ENCODE peak calls at places on chromosomes 7 and 10, in five cellular contexts. One of them, this sample, is unnamed.

GRCh38 chr7:107526672-107527071 is 37.0 kb downstream of the COG5 start:
- DNase-seq in neural progenitor cell: no peak
- DNase-seq in HCT116: no peak
- DNase-seq in A549: no peak
- DNase-seq in fibroblast of lung: no peak
- DNase-seq in this sample: no peak

GRCh38 chr7:150332852-150333635 is 8.4 kb downstream of the RARRES2 start:
- DNase-seq in neural progenitor cell: no peak
- DNase-seq in HCT116: no peak
- DNase-seq in A549: no peak
- DNase-seq in fibroblast of lung: no peak
- DNase-seq in this sample: no peak

GRCh38 chr10:130463104-130463875 is 327.1 kb downstream of the GLRX3 start:
- DNase-seq in neural progenitor cell: no peak
- DNase-seq in HCT116: no peak
- DNase-seq in A549: no peak
- DNase-seq in fibroblast of lung: no peak
- DNase-seq in this sample: no peak

GRCh38 chr7:122970740-122971725 is 24.5 kb downstream of the TAS2R16 start:
- DNase-seq in neural progenitor cell: no peak
- DNase-seq in HCT116: no peak
- DNase-seq in A549: no peak
- DNase-seq in fibroblast of lung: no peak
- DNase-seq in this sample: no peak

GRCh38 chr7:12943781-12944180 is 256.3 kb downstream of the ARL4A start:
- DNase-seq in neural progenitor cell: no peak
- DNase-seq in HCT116: no peak
- DNase-seq in A549: no peak
- DNase-seq in fibroblast of lung: no peak
- DNase-seq in this sample: no peak

GRCh38 chr7:1925973-1926907 is 256.2 kb downstream of the ELFN1 start:
- DNase-seq in neural progenitor cell: no peak
- DNase-seq in HCT116: no peak
- DNase-seq in A549: no peak
- DNase-seq in fibroblast of lung: no peak
- DNase-seq in this sample: no peak

GRCh38 chr10:33001908-33002492 is 44.0 kb upstream of the ITGB1 start:
- DNase-seq in neural progenitor cell: no peak
- DNase-seq in HCT116: no peak
- DNase-seq in A549: no peak
- DNase-seq in fibroblast of lung: no peak
- DNase-seq in this sample: no peak

GRCh38 chr10:72904806-72905205 is 11.3 kb downstream of the OIT3 start:
- DNase-seq in neural progenitor cell: no peak
- DNase-seq in HCT116: no peak
- DNase-seq in A549: no peak
- DNase-seq in fibroblast of lung: no peak
- DNase-seq in this sample: no peak

GRCh38 chr10:93445097-93445960 is 36.8 kb downstream of the MYOF start:
- DNase-seq in neural progenitor cell: peak; percentile 97
- DNase-seq in HCT116: peak; percentile 84
- DNase-seq in A549: peak; percentile 96
- DNase-seq in fibroblast of lung: peak; percentile 99
- DNase-seq in this sample: peak; percentile 98

GRCh38 chr10:87635498-87636312 is 24.0 kb upstream of the PAPSS2 start:
- DNase-seq in neural progenitor cell: no peak
- DNase-seq in HCT116: peak; percentile 61
- DNase-seq in A549: no peak
- DNase-seq in fibroblast of lung: peak; percentile 85
- DNase-seq in this sample: peak; percentile 48

GRCh38 chr10:118585794-118586193 is 9.7 kb downstream of the PRLHR start:
- DNase-seq in neural progenitor cell: no peak
- DNase-seq in HCT116: no peak
- DNase-seq in A549: no peak
- DNase-seq in fibroblast of lung: peak; percentile 27
- DNase-seq in this sample: no peak

GRCh38 chr7:135189221-135189662 is 18.7 kb upstream of the CYREN start:
- DNase-seq in neural progenitor cell: no peak
- DNase-seq in HCT116: no peak
- DNase-seq in A549: no peak
- DNase-seq in fibroblast of lung: no peak
- DNase-seq in this sample: no peak

GRCh38 chr10:6678211-6678803 is 98.2 kb upstream of the PRKCQ start:
- DNase-seq in neural progenitor cell: peak; percentile 68
- DNase-seq in HCT116: peak; percentile 47
- DNase-seq in A549: peak; percentile 44
- DNase-seq in fibroblast of lung: peak; percentile 23
- DNase-seq in this sample: peak; percentile 58

GRCh38 chr7:104341545-104341944 is 13.1 kb downstream of the LHFPL3 start:
- DNase-seq in neural progenitor cell: peak; percentile 50
- DNase-seq in HCT116: no peak
- DNase-seq in A549: no peak
- DNase-seq in fibroblast of lung: no peak
- DNase-seq in this sample: peak; percentile 29

DNA sequence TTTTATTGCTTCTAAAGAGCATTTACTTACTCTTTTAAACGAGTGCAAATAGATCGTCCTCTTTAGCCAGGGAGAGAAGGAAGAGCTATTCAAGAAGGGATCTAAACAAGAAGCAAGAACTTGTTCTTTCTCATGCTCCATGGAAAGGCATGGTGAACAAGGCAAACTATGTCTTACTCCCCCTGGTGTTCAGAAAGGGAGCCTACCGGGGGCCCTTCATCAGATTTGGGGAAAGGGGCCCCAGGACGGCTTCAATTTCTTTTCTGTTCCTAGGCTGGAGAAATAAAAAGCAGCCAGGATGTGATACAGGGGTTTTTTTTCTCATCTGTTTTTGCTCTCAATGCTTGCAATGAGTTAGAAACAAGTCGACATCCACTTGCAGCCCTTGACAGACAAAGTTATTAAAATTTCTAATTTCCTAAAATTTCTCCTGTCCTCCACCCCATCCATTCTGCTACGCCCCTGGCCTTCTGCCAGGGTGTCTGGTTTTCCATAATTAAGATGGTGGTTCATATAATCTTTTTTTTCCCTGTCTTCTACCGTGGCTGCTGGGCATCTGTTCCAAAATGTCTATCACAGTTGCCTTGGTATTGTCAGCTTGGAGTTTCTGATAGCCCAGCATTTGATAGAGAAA is 214.4 kb downstream of the CREB5 start:
- DNase-seq in neural progenitor cell: peak; percentile 60
- DNase-seq in HCT116: peak; percentile 40
- DNase-seq in A549: peak; percentile 28
- DNase-seq in fibroblast of lung: peak; percentile 45
- DNase-seq in this sample: no peak
- TF ChIP-seq CTCF in neural progenitor cell: peak; percentile 76
- TF ChIP-seq CTCF in HCT116: peak; percentile 79
- TF ChIP-seq CTCF in A549: peak; percentile 51
- TF ChIP-seq CTCF in fibroblast of lung: peak; percentile 65
- TF ChIP-seq CTCF in this sample: peak; percentile 57

DNA sequence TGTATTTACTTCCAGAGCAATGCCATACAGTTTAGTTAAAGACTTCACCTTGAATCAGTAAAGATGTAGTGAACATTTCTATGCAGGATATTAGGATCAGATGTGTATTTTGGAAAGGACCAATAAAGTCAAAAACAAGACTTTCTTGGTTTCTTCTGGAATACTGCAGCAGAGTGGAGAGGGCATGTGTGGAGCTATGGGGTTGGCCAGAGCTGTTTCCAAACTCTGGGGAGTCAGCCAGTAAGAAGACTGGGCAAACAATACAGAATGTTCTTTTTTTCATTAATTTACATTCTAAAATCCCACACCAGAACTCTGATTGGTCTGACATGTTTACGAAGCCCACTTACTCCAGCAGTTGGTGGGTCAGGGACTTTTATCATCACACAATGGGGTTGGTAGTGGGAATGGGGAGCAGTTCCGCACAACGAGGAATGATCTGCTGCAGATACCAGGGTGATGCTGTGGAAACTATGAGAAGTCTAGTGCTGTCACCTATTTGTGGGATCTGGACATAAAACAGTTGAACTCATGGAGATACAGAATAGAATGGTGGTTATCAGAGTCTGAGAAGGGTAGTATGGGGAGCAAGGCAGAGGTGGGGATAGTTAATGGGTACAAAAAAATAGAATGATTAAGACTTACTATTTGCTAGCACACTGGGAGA is 267.7 kb downstream of the MALRD1 start:
- DNase-seq in neural progenitor cell: no peak
- DNase-seq in HCT116: no peak
- DNase-seq in A549: no peak
- DNase-seq in fibroblast of lung: no peak
- DNase-seq in this sample: no peak
- H3K4me2 ChIP-seq in neural progenitor cell: no peak overlapping the region
- H3K4me2 ChIP-seq in HCT116: no peak overlapping the region
- H3K4me2 ChIP-seq in A549: no peak overlapping the region
- H3K4me2 ChIP-seq in fibroblast of lung: no peak overlapping the region
- H3K4me2 ChIP-seq in this sample: no peak overlapping the region

GRCh38 chr10:2938869-2939268 is 128.5 kb upstream of the PFKP start:
- DNase-seq in neural progenitor cell: no peak
- DNase-seq in HCT116: no peak
- DNase-seq in A549: no peak
- DNase-seq in fibroblast of lung: peak; percentile 11
- DNase-seq in this sample: no peak
- TF ChIP-seq CTCF in neural progenitor cell: no peak
- TF ChIP-seq CTCF in HCT116: no peak
- TF ChIP-seq CTCF in A549: peak; percentile 51
- TF ChIP-seq CTCF in fibroblast of lung: peak; percentile 20
- TF ChIP-seq CTCF in this sample: peak; percentile 36

GRCh38 chr7:91267558-91267955 is 3.3 kb downstream of the FZD1 start:
- DNase-seq in neural progenitor cell: no peak
- DNase-seq in HCT116: no peak
- DNase-seq in A549: no peak
- DNase-seq in fibroblast of lung: peak; percentile 97
- DNase-seq in this sample: no peak
- H3K4me2 ChIP-seq in neural progenitor cell: peak overlapping the region; percentile 86
- H3K4me2 ChIP-seq in HCT116: no peak overlapping the region
- H3K4me2 ChIP-seq in A549: no peak overlapping the region
- H3K4me2 ChIP-seq in fibroblast of lung: peak overlapping the region; percentile 97
- H3K4me2 ChIP-seq in this sample: peak overlapping the region; percentile 82

DNA sequence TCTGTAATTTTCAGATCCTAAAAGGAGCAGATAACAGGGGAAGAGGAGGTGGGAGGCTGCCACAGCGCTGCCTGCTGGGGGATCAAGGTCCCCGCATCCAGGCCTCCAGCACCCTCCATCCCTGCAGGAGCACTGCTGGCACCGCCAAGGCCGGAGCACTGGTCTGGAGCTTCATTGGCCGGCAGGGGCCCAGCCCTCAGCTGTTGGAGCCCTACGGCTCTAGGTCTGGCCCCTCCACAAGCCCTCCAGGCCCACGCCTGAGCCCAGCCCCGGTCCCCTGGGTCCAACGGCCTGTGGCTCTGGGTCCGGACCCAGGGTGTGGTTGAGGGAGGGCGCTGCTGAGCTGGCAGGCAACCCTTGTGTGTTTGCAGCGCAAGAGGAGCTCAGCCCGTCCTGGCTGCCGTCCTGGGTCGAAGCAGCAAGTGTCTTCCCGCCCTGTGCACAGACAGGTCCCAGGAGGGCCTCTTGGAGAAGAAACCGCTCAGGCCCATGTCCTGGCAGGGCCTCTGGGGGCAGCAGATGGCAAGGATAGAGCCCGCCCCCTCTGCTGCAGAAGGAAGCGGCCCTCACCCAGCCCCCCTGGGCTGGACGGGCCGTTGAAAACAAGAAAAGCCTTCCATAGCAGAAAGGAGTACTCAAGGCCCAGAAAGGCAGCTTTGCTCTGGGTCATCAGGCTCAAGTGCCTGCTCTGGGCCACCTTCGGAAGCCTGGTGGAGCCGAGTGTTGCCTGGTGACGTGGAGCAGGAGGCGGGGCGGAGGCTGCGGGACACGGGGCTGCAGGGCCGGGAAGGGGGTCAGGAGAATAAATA is 54.3 kb upstream of the TNRC18 start:
- DNase-seq in neural progenitor cell: peak; percentile 77
- DNase-seq in HCT116: no peak
- DNase-seq in A549: peak; percentile 35
- DNase-seq in fibroblast of lung: no peak
- DNase-seq in this sample: peak; percentile 46
- TF ChIP-seq CTCF in neural progenitor cell: peak; percentile 34
- TF ChIP-seq CTCF in HCT116: peak; percentile 27
- TF ChIP-seq CTCF in A549: no peak
- TF ChIP-seq CTCF in fibroblast of lung: no peak
- TF ChIP-seq CTCF in this sample: peak; percentile 16

This sample was measured in hepatocyte.